ENCODE peak calls at places on chromosome 15, in ten cellular contexts. T is Right ventricle myocardium superior; A is hepatic stellate cell; J is SK-MEL-5; V is stimulated activated CD4-positive, alpha-beta T cell treated with anti-CD3 and anti-CD28 coated beads, Interleukin-2, amount 100 ng/mL, for 48 hours; X is sciatic nerve; K is stimulated activated CD8-positive, alpha-beta memory T cell treated with anti-CD3 and anti-CD28 coated beads, Interleukin-4, amount 100 ng/mL, for 4 hours; B is A172; U is germinal center; P is GM10248. L is an unnamed sample.

GRCh38 chr15:71471347-71471746 is 339.0 kb upstream of the NR2E3 start:
- DNase-seq in A (no peak), V (no peak), K (no peak), B (no peak), T (no peak), U (no peak), J (no peak), P (peak), X (no peak), L (no peak)

GRCh38 chr15:91592586-91592985 is 260.9 kb upstream of the SLCO3A1 start:
- DNase-seq in T (no peak), X (no peak), K (no peak), P (no peak), V (no peak), B (no peak), A (no peak), J (no peak), U (no peak), L (no peak)

GRCh38 chr15:40637221-40637745 is 43.2 kb downstream of the KNL1 start:
- DNase-seq in T (no peak), U (no peak), B (no peak), V (no peak), K (no peak), P (no peak), J (no peak), A (no peak), X (no peak), L (no peak)

GRCh38 chr15:61474796-61475195 is 245.7 kb upstream of the RORA start:
- DNase-seq in T (no peak), B (no peak), U (no peak), J (no peak), K (no peak), P (no peak), V (no peak), A (no peak), X (no peak), L (no peak)

GRCh38 chr15:58070801-58071418 is 5.4 kb upstream of the ALDH1A2 start:
- DNase-seq in X (peak), V (peak), A (no peak), B (peak), J (peak), U (no peak), K (no peak), P (peak), T (peak), L (peak)

GRCh38 chr15:62141643-62142588 is 23.2 kb downstream of the C2CD4B start:
- DNase-seq in X (no peak), U (no peak), K (no peak), J (no peak), T (no peak), P (no peak), B (peak), V (no peak), A (no peak), L (no peak)

GRCh38 chr15:71725215-71725955 is 85.0 kb upstream of the NR2E3 start:
- DNase-seq in P (no peak), V (no peak), T (no peak), U (no peak), J (no peak), B (peak), K (no peak), A (no peak), X (no peak), L (no peak)

GRCh38 chr15:60858511-60859085 is 370.5 kb downstream of the RORA start:
- DNase-seq in V (no peak), U (no peak), P (no peak), K (no peak), A (no peak), X (no peak), T (no peak), J (no peak), B (no peak), L (no peak)

GRCh38 chr15:38547255-38547997 is 17.2 kb downstream of the RASGRP1 start:
- DNase-seq in U (no peak), T (no peak), B (peak), A (no peak), J (no peak), P (no peak), X (no peak), V (no peak), K (no peak), L (no peak)

GRCh38 chr15:49622561-49622960 is 1.7 kb downstream of the DTWD1 start:
- DNase-seq in P (no peak), U (no peak), V (no peak), K (no peak), A (no peak), B (no peak), J (peak), T (no peak), X (no peak), L (no peak)

GRCh38 chr15:29936353-29937049 is 114.2 kb upstream of the TJP1 start:
- DNase-seq in V (no peak), J (no peak), U (no peak), B (no peak), P (no peak), A (no peak), T (no peak), K (no peak), X (no peak), L (no peak)

GRCh38 chr15:82132742-82133141 is 86.9 kb upstream of the MEX3B start:
- DNase-seq in K (no peak), A (peak), B (peak), P (no peak), V (no peak), U (no peak), T (no peak), X (no peak), J (no peak), L (peak)

GRCh38 chr15:85563328-85563727 is 182.9 kb downstream of the AKAP13 start:
- DNase-seq in B (no peak), J (no peak), X (no peak), U (no peak), V (no peak), T (no peak), K (no peak), P (no peak), A (no peak), L (no peak)

GRCh38 chr15:73695773-73696640 is 11.8 kb downstream of the CD276 start:
- DNase-seq in V (no peak), T (no peak), J (no peak), B (peak), X (no peak), A (no peak), P (no peak), U (no peak), K (no peak), L (no peak)